ENCODE peak calls at places on chromosomes 16 and 17, in six cellular contexts. One of them, this sample, is unnamed.

GRCh38 chr16:48086422-48086821 is 69.4 kb downstream of the ABCC12 start:
- DNase-seq in stimulated activated CD4-positive, alpha-beta T cell treated with anti-CD3 and anti-CD28 coated beads, Interleukin-15, amount 100 ng/mL, for 24 hours: no peak
- DNase-seq in stimulated activated CD8-positive, alpha-beta memory T cell treated with anti-CD3 and anti-CD28 coated beads, Interleukin-4, amount 100 ng/mL, for 1 hour: no peak
- DNase-seq in activated naive CD4-positive, alpha-beta T cell treated with Interleukin-2 at 50 U/mL for 16 hours: no peak
- DNase-seq in dorsolateral prefrontal cortex: no peak
- DNase-seq in heart right ventricle: no peak
- DNase-seq in this sample: no peak

GRCh38 chr17:17940451-17940911 is 31.7 kb downstream of the TOM1L2 start:
- DNase-seq in stimulated activated CD4-positive, alpha-beta T cell treated with anti-CD3 and anti-CD28 coated beads, Interleukin-15, amount 100 ng/mL, for 24 hours: no peak
- DNase-seq in stimulated activated CD8-positive, alpha-beta memory T cell treated with anti-CD3 and anti-CD28 coated beads, Interleukin-4, amount 100 ng/mL, for 1 hour: no peak
- DNase-seq in activated naive CD4-positive, alpha-beta T cell treated with Interleukin-2 at 50 U/mL for 16 hours: no peak
- DNase-seq in dorsolateral prefrontal cortex: no peak
- DNase-seq in heart right ventricle: no peak
- DNase-seq in this sample: no peak

GRCh38 chr17:16345565-16345964 is 7.7 kb downstream of the CENPV start:
- DNase-seq in stimulated activated CD4-positive, alpha-beta T cell treated with anti-CD3 and anti-CD28 coated beads, Interleukin-15, amount 100 ng/mL, for 24 hours: no peak
- DNase-seq in stimulated activated CD8-positive, alpha-beta memory T cell treated with anti-CD3 and anti-CD28 coated beads, Interleukin-4, amount 100 ng/mL, for 1 hour: no peak
- DNase-seq in activated naive CD4-positive, alpha-beta T cell treated with Interleukin-2 at 50 U/mL for 16 hours: no peak
- DNase-seq in dorsolateral prefrontal cortex: no peak
- DNase-seq in heart right ventricle: no peak
- DNase-seq in this sample: no peak

GRCh38 chr16:25007284-25007984 is 7.7 kb downstream of the ARHGAP17 start:
- DNase-seq in stimulated activated CD4-positive, alpha-beta T cell treated with anti-CD3 and anti-CD28 coated beads, Interleukin-15, amount 100 ng/mL, for 24 hours: peak
- DNase-seq in stimulated activated CD8-positive, alpha-beta memory T cell treated with anti-CD3 and anti-CD28 coated beads, Interleukin-4, amount 100 ng/mL, for 1 hour: no peak
- DNase-seq in activated naive CD4-positive, alpha-beta T cell treated with Interleukin-2 at 50 U/mL for 16 hours: no peak
- DNase-seq in dorsolateral prefrontal cortex: no peak
- DNase-seq in heart right ventricle: no peak
- DNase-seq in this sample: no peak

GRCh38 chr16:57981636-57982035 is 10.7 kb upstream of the CNGB1 start:
- DNase-seq in stimulated activated CD4-positive, alpha-beta T cell treated with anti-CD3 and anti-CD28 coated beads, Interleukin-15, amount 100 ng/mL, for 24 hours: no peak
- DNase-seq in stimulated activated CD8-positive, alpha-beta memory T cell treated with anti-CD3 and anti-CD28 coated beads, Interleukin-4, amount 100 ng/mL, for 1 hour: no peak
- DNase-seq in activated naive CD4-positive, alpha-beta T cell treated with Interleukin-2 at 50 U/mL for 16 hours: no peak
- DNase-seq in dorsolateral prefrontal cortex: no peak
- DNase-seq in heart right ventricle: no peak
- DNase-seq in this sample: no peak

GRCh38 chr17:50059759-50060273 is 3.9 kb downstream of the ITGA3 start:
- DNase-seq in stimulated activated CD4-positive, alpha-beta T cell treated with anti-CD3 and anti-CD28 coated beads, Interleukin-15, amount 100 ng/mL, for 24 hours: no peak
- DNase-seq in stimulated activated CD8-positive, alpha-beta memory T cell treated with anti-CD3 and anti-CD28 coated beads, Interleukin-4, amount 100 ng/mL, for 1 hour: no peak
- DNase-seq in activated naive CD4-positive, alpha-beta T cell treated with Interleukin-2 at 50 U/mL for 16 hours: no peak
- DNase-seq in dorsolateral prefrontal cortex: no peak
- DNase-seq in heart right ventricle: no peak
- DNase-seq in this sample: no peak

GRCh38 chr17:45319239-45319703 is 2.5 kb upstream of the MAP3K14 start:
- DNase-seq in stimulated activated CD4-positive, alpha-beta T cell treated with anti-CD3 and anti-CD28 coated beads, Interleukin-15, amount 100 ng/mL, for 24 hours: no peak
- DNase-seq in stimulated activated CD8-positive, alpha-beta memory T cell treated with anti-CD3 and anti-CD28 coated beads, Interleukin-4, amount 100 ng/mL, for 1 hour: no peak
- DNase-seq in activated naive CD4-positive, alpha-beta T cell treated with Interleukin-2 at 50 U/mL for 16 hours: no peak
- DNase-seq in dorsolateral prefrontal cortex: peak
- DNase-seq in heart right ventricle: no peak
- DNase-seq in this sample: no peak

GRCh38 chr16:89905511-89906140 is 13.0 kb upstream of the MC1R start:
- DNase-seq in stimulated activated CD4-positive, alpha-beta T cell treated with anti-CD3 and anti-CD28 coated beads, Interleukin-15, amount 100 ng/mL, for 24 hours: no peak
- DNase-seq in stimulated activated CD8-positive, alpha-beta memory T cell treated with anti-CD3 and anti-CD28 coated beads, Interleukin-4, amount 100 ng/mL, for 1 hour: no peak
- DNase-seq in activated naive CD4-positive, alpha-beta T cell treated with Interleukin-2 at 50 U/mL for 16 hours: no peak
- DNase-seq in dorsolateral prefrontal cortex: no peak
- DNase-seq in heart right ventricle: no peak
- DNase-seq in this sample: no peak

GRCh38 chr16:66635406-66635805 is 30.9 kb downstream of the CMTM3 start:
- DNase-seq in stimulated activated CD4-positive, alpha-beta T cell treated with anti-CD3 and anti-CD28 coated beads, Interleukin-15, amount 100 ng/mL, for 24 hours: no peak
- DNase-seq in stimulated activated CD8-positive, alpha-beta memory T cell treated with anti-CD3 and anti-CD28 coated beads, Interleukin-4, amount 100 ng/mL, for 1 hour: no peak
- DNase-seq in activated naive CD4-positive, alpha-beta T cell treated with Interleukin-2 at 50 U/mL for 16 hours: no peak
- DNase-seq in dorsolateral prefrontal cortex: peak
- DNase-seq in heart right ventricle: no peak
- DNase-seq in this sample: no peak

GRCh38 chr16:55495616-55496289 is 13.1 kb upstream of the LPCAT2 start:
- DNase-seq in stimulated activated CD4-positive, alpha-beta T cell treated with anti-CD3 and anti-CD28 coated beads, Interleukin-15, amount 100 ng/mL, for 24 hours: no peak
- DNase-seq in stimulated activated CD8-positive, alpha-beta memory T cell treated with anti-CD3 and anti-CD28 coated beads, Interleukin-4, amount 100 ng/mL, for 1 hour: no peak
- DNase-seq in activated naive CD4-positive, alpha-beta T cell treated with Interleukin-2 at 50 U/mL for 16 hours: no peak
- DNase-seq in dorsolateral prefrontal cortex: no peak
- DNase-seq in heart right ventricle: no peak
- DNase-seq in this sample: no peak

GRCh38 chr17:58318627-58319180 is 9.9 kb downstream of the TSPOAP1 start:
- DNase-seq in stimulated activated CD4-positive, alpha-beta T cell treated with anti-CD3 and anti-CD28 coated beads, Interleukin-15, amount 100 ng/mL, for 24 hours: no peak
- DNase-seq in stimulated activated CD8-positive, alpha-beta memory T cell treated with anti-CD3 and anti-CD28 coated beads, Interleukin-4, amount 100 ng/mL, for 1 hour: no peak
- DNase-seq in activated naive CD4-positive, alpha-beta T cell treated with Interleukin-2 at 50 U/mL for 16 hours: no peak
- DNase-seq in dorsolateral prefrontal cortex: no peak
- DNase-seq in heart right ventricle: no peak
- DNase-seq in this sample: no peak

GRCh38 chr16:22232277-22233049 is 26.4 kb downstream of the EEF2K start:
- DNase-seq in stimulated activated CD4-positive, alpha-beta T cell treated with anti-CD3 and anti-CD28 coated beads, Interleukin-15, amount 100 ng/mL, for 24 hours: peak
- DNase-seq in stimulated activated CD8-positive, alpha-beta memory T cell treated with anti-CD3 and anti-CD28 coated beads, Interleukin-4, amount 100 ng/mL, for 1 hour: no peak
- DNase-seq in activated naive CD4-positive, alpha-beta T cell treated with Interleukin-2 at 50 U/mL for 16 hours: peak
- DNase-seq in dorsolateral prefrontal cortex: no peak
- DNase-seq in heart right ventricle: no peak
- DNase-seq in this sample: no peak

GRCh38 chr16:24273511-24273910 is 17.4 kb downstream of the CACNG3 start:
- DNase-seq in stimulated activated CD4-positive, alpha-beta T cell treated with anti-CD3 and anti-CD28 coated beads, Interleukin-15, amount 100 ng/mL, for 24 hours: no peak
- DNase-seq in stimulated activated CD8-positive, alpha-beta memory T cell treated with anti-CD3 and anti-CD28 coated beads, Interleukin-4, amount 100 ng/mL, for 1 hour: no peak
- DNase-seq in activated naive CD4-positive, alpha-beta T cell treated with Interleukin-2 at 50 U/mL for 16 hours: no peak
- DNase-seq in dorsolateral prefrontal cortex: no peak
- DNase-seq in heart right ventricle: no peak
- DNase-seq in this sample: no peak

GRCh38 chr17:16938031-16938430 is 33.9 kb downstream of the TNFRSF13B start:
- DNase-seq in stimulated activated CD4-positive, alpha-beta T cell treated with anti-CD3 and anti-CD28 coated beads, Interleukin-15, amount 100 ng/mL, for 24 hours: no peak
- DNase-seq in stimulated activated CD8-positive, alpha-beta memory T cell treated with anti-CD3 and anti-CD28 coated beads, Interleukin-4, amount 100 ng/mL, for 1 hour: no peak
- DNase-seq in activated naive CD4-positive, alpha-beta T cell treated with Interleukin-2 at 50 U/mL for 16 hours: no peak
- DNase-seq in dorsolateral prefrontal cortex: peak
- DNase-seq in heart right ventricle: no peak
- DNase-seq in this sample: no peak

GRCh38 chr17:28227278-28228108 is 91.5 kb upstream of the TMEM97 start:
- DNase-seq in stimulated activated CD4-positive, alpha-beta T cell treated with anti-CD3 and anti-CD28 coated beads, Interleukin-15, amount 100 ng/mL, for 24 hours: peak
- DNase-seq in stimulated activated CD8-positive, alpha-beta memory T cell treated with anti-CD3 and anti-CD28 coated beads, Interleukin-4, amount 100 ng/mL, for 1 hour: no peak
- DNase-seq in activated naive CD4-positive, alpha-beta T cell treated with Interleukin-2 at 50 U/mL for 16 hours: peak
- DNase-seq in dorsolateral prefrontal cortex: peak
- DNase-seq in heart right ventricle: no peak
- DNase-seq in this sample: no peak

GRCh38 chr17:8700546-8700945 is 44.1 kb downstream of the CCDC42 start:
- DNase-seq in stimulated activated CD4-positive, alpha-beta T cell treated with anti-CD3 and anti-CD28 coated beads, Interleukin-15, amount 100 ng/mL, for 24 hours: no peak
- DNase-seq in stimulated activated CD8-positive, alpha-beta memory T cell treated with anti-CD3 and anti-CD28 coated beads, Interleukin-4, amount 100 ng/mL, for 1 hour: no peak
- DNase-seq in activated naive CD4-positive, alpha-beta T cell treated with Interleukin-2 at 50 U/mL for 16 hours: no peak
- DNase-seq in dorsolateral prefrontal cortex: no peak
- DNase-seq in heart right ventricle: no peak
- DNase-seq in this sample: no peak

GRCh38 chr16:57253410-57253927 is 8.4 kb downstream of the ARL2BP start:
- DNase-seq in stimulated activated CD4-positive, alpha-beta T cell treated with anti-CD3 and anti-CD28 coated beads, Interleukin-15, amount 100 ng/mL, for 24 hours: no peak
- DNase-seq in stimulated activated CD8-positive, alpha-beta memory T cell treated with anti-CD3 and anti-CD28 coated beads, Interleukin-4, amount 100 ng/mL, for 1 hour: no peak
- DNase-seq in activated naive CD4-positive, alpha-beta T cell treated with Interleukin-2 at 50 U/mL for 16 hours: no peak
- DNase-seq in dorsolateral prefrontal cortex: no peak
- DNase-seq in heart right ventricle: no peak
- DNase-seq in this sample: no peak

GRCh38 chr17:58710948-58711552 is 18.6 kb downstream of the RAD51C start:
- DNase-seq in stimulated activated CD4-positive, alpha-beta T cell treated with anti-CD3 and anti-CD28 coated beads, Interleukin-15, amount 100 ng/mL, for 24 hours: peak
- DNase-seq in stimulated activated CD8-positive, alpha-beta memory T cell treated with anti-CD3 and anti-CD28 coated beads, Interleukin-4, amount 100 ng/mL, for 1 hour: no peak
- DNase-seq in activated naive CD4-positive, alpha-beta T cell treated with Interleukin-2 at 50 U/mL for 16 hours: peak
- DNase-seq in dorsolateral prefrontal cortex: no peak
- DNase-seq in heart right ventricle: peak
- DNase-seq in this sample: no peak

GRCh38 chr16:24931091-24931490 is 84.1 kb downstream of the ARHGAP17 start:
- DNase-seq in stimulated activated CD4-positive, alpha-beta T cell treated with anti-CD3 and anti-CD28 coated beads, Interleukin-15, amount 100 ng/mL, for 24 hours: no peak
- DNase-seq in stimulated activated CD8-positive, alpha-beta memory T cell treated with anti-CD3 and anti-CD28 coated beads, Interleukin-4, amount 100 ng/mL, for 1 hour: no peak
- DNase-seq in activated naive CD4-positive, alpha-beta T cell treated with Interleukin-2 at 50 U/mL for 16 hours: no peak
- DNase-seq in dorsolateral prefrontal cortex: no peak
- DNase-seq in heart right ventricle: no peak
- DNase-seq in this sample: no peak

GRCh38 chr16:80033783-80034468 is 433.4 kb upstream of the MAF start:
- DNase-seq in stimulated activated CD4-positive, alpha-beta T cell treated with anti-CD3 and anti-CD28 coated beads, Interleukin-15, amount 100 ng/mL, for 24 hours: no peak
- DNase-seq in stimulated activated CD8-positive, alpha-beta memory T cell treated with anti-CD3 and anti-CD28 coated beads, Interleukin-4, amount 100 ng/mL, for 1 hour: no peak
- DNase-seq in activated naive CD4-positive, alpha-beta T cell treated with Interleukin-2 at 50 U/mL for 16 hours: no peak
- DNase-seq in dorsolateral prefrontal cortex: no peak
- DNase-seq in heart right ventricle: no peak
- DNase-seq in this sample: no peak

GRCh38 chr17:71142333-71142732 is 973.0 kb downstream of the KCNJ2 start:
- DNase-seq in stimulated activated CD4-positive, alpha-beta T cell treated with anti-CD3 and anti-CD28 coated beads, Interleukin-15, amount 100 ng/mL, for 24 hours: no peak
- DNase-seq in stimulated activated CD8-positive, alpha-beta memory T cell treated with anti-CD3 and anti-CD28 coated beads, Interleukin-4, amount 100 ng/mL, for 1 hour: no peak
- DNase-seq in activated naive CD4-positive, alpha-beta T cell treated with Interleukin-2 at 50 U/mL for 16 hours: no peak
- DNase-seq in dorsolateral prefrontal cortex: no peak
- DNase-seq in heart right ventricle: no peak
- DNase-seq in this sample: no peak

GRCh38 chr17:77354721-77355455 is 214.1 kb downstream of the SEC14L1 start:
- DNase-seq in stimulated activated CD4-positive, alpha-beta T cell treated with anti-CD3 and anti-CD28 coated beads, Interleukin-15, amount 100 ng/mL, for 24 hours: no peak
- DNase-seq in stimulated activated CD8-positive, alpha-beta memory T cell treated with anti-CD3 and anti-CD28 coated beads, Interleukin-4, amount 100 ng/mL, for 1 hour: no peak
- DNase-seq in activated naive CD4-positive, alpha-beta T cell treated with Interleukin-2 at 50 U/mL for 16 hours: no peak
- DNase-seq in dorsolateral prefrontal cortex: peak
- DNase-seq in heart right ventricle: peak
- DNase-seq in this sample: peak

GRCh38 chr16:57479043-57479421 is 7.3 kb downstream of the DOK4 start:
- DNase-seq in stimulated activated CD4-positive, alpha-beta T cell treated with anti-CD3 and anti-CD28 coated beads, Interleukin-15, amount 100 ng/mL, for 24 hours: no peak
- DNase-seq in stimulated activated CD8-positive, alpha-beta memory T cell treated with anti-CD3 and anti-CD28 coated beads, Interleukin-4, amount 100 ng/mL, for 1 hour: no peak
- DNase-seq in activated naive CD4-positive, alpha-beta T cell treated with Interleukin-2 at 50 U/mL for 16 hours: no peak
- DNase-seq in dorsolateral prefrontal cortex: peak
- DNase-seq in heart right ventricle: no peak
- DNase-seq in this sample: no peak

This sample was measured in GOT3.